ENCODE peak calls at places on chromosomes 1 and 21, in five cellular contexts. One of them, this sample, is unnamed. For H3K27me3, the result is how much of the 10 kb centered on the place peaks cover.

GRCh38 chr1:29452463-29453230 is 216.3 kb downstream of the PTPRU start:
- DNase-seq in brain microvascular endothelial cell: no peak
- DNase-seq in ascending aorta: no peak
- DNase-seq in CD4-positive, alpha-beta T cell: no peak
- DNase-seq in HepG2: no peak
- DNase-seq in this sample: no peak

GRCh38 chr1:75342799-75343198 is 208.6 kb downstream of the LHX8 start:
- DNase-seq in CD4-positive, alpha-beta T cell: no peak
- DNase-seq in brain microvascular endothelial cell: no peak
- DNase-seq in ascending aorta: no peak
- DNase-seq in HepG2: no peak
- DNase-seq in this sample: no peak

GRCh38 chr1:90133133-90133532 is 138.2 kb downstream of the ZNF326 start:
- DNase-seq in HepG2: peak
- DNase-seq in CD4-positive, alpha-beta T cell: no peak
- DNase-seq in ascending aorta: no peak
- DNase-seq in brain microvascular endothelial cell: peak
- DNase-seq in this sample: no peak

GRCh38 chr1:212467843-212468482 is 35.2 kb downstream of the NENF start:
- DNase-seq in ascending aorta: no peak
- DNase-seq in brain microvascular endothelial cell: no peak
- DNase-seq in CD4-positive, alpha-beta T cell: no peak
- DNase-seq in HepG2: no peak
- DNase-seq in this sample: no peak

GRCh38 chr1:27785763-27786162 is 12.7 kb downstream of the STX12 start:
- DNase-seq in ascending aorta: no peak
- DNase-seq in CD4-positive, alpha-beta T cell: no peak
- DNase-seq in brain microvascular endothelial cell: peak
- DNase-seq in HepG2: no peak
- DNase-seq in this sample: no peak

GRCh38 chr1:52636701-52637695 is 4.0 kb downstream of the SHISAL2A start:
- DNase-seq in brain microvascular endothelial cell: no peak
- DNase-seq in ascending aorta: no peak
- DNase-seq in HepG2: no peak
- DNase-seq in CD4-positive, alpha-beta T cell: peak
- DNase-seq in this sample: peak

GRCh38 chr1:201154389-201155165 is at the start of gene TMEM9:
- DNase-seq in HepG2: peak
- DNase-seq in CD4-positive, alpha-beta T cell: peak
- DNase-seq in ascending aorta: peak
- DNase-seq in brain microvascular endothelial cell: peak
- DNase-seq in this sample: peak

GRCh38 chr1:218985424-218985823 is 188.3 kb upstream of the LYPLAL1 start:
- DNase-seq in brain microvascular endothelial cell: no peak
- DNase-seq in CD4-positive, alpha-beta T cell: no peak
- DNase-seq in ascending aorta: no peak
- DNase-seq in HepG2: no peak
- DNase-seq in this sample: no peak

GRCh38 chr1:147892216-147892615 is 10.4 kb upstream of the GJA8 start:
- DNase-seq in CD4-positive, alpha-beta T cell: no peak
- DNase-seq in brain microvascular endothelial cell: no peak
- DNase-seq in HepG2: no peak
- DNase-seq in ascending aorta: no peak
- DNase-seq in this sample: peak

GRCh38 chr1:177568702-177569101 is 397.9 kb downstream of the BRINP2 start:
- DNase-seq in CD4-positive, alpha-beta T cell: no peak
- DNase-seq in HepG2: no peak
- DNase-seq in brain microvascular endothelial cell: no peak
- DNase-seq in ascending aorta: no peak
- DNase-seq in this sample: no peak

GRCh38 chr21:40315647-40316046 is 448.4 kb downstream of the PCP4 start:
- DNase-seq in ascending aorta: no peak
- DNase-seq in HepG2: no peak
- DNase-seq in brain microvascular endothelial cell: no peak
- DNase-seq in CD4-positive, alpha-beta T cell: no peak
- DNase-seq in this sample: no peak

GRCh38 chr21:20999567-21000169 is 1.5 kb downstream of the NCAM2 start:
- DNase-seq in ascending aorta: no peak
- DNase-seq in HepG2: peak
- DNase-seq in CD4-positive, alpha-beta T cell: no peak
- DNase-seq in brain microvascular endothelial cell: peak
- DNase-seq in this sample: no peak

GRCh38 chr1:153390938-153391710 is at the start of gene S100A8:
- DNase-seq in CD4-positive, alpha-beta T cell: no peak
- DNase-seq in HepG2: no peak
- DNase-seq in brain microvascular endothelial cell: no peak
- DNase-seq in ascending aorta: no peak
- DNase-seq in this sample: no peak

GRCh38 chr1:64923294-64923718 is 43.0 kb downstream of the JAK1 start:
- DNase-seq in HepG2: no peak
- DNase-seq in brain microvascular endothelial cell: no peak
- DNase-seq in CD4-positive, alpha-beta T cell: no peak
- DNase-seq in ascending aorta: no peak
- DNase-seq in this sample: peak

GRCh38 chr1:47617381-47618221 is 179.8 kb downstream of the FOXD2 start:
- DNase-seq in ascending aorta: no peak
- DNase-seq in CD4-positive, alpha-beta T cell: no peak
- DNase-seq in HepG2: no peak
- DNase-seq in brain microvascular endothelial cell: no peak
- DNase-seq in this sample: no peak

GRCh38 chr1:172960454-172961208 is 90.1 kb downstream of the TNFSF18 start:
- DNase-seq in CD4-positive, alpha-beta T cell: no peak
- DNase-seq in brain microvascular endothelial cell: no peak
- DNase-seq in ascending aorta: no peak
- DNase-seq in HepG2: no peak
- DNase-seq in this sample: no peak

GRCh38 chr1:61491497-61491896 is 233.4 kb downstream of the TM2D1 start:
- DNase-seq in CD4-positive, alpha-beta T cell: no peak
- DNase-seq in ascending aorta: no peak
- DNase-seq in HepG2: no peak
- DNase-seq in brain microvascular endothelial cell: no peak
- DNase-seq in this sample: no peak

GRCh38 chr1:206890690-206891089 is 6.6 kb upstream of the IL24 start:
- DNase-seq in brain microvascular endothelial cell: peak
- DNase-seq in CD4-positive, alpha-beta T cell: no peak
- DNase-seq in ascending aorta: no peak
- DNase-seq in HepG2: no peak
- DNase-seq in this sample: no peak

GRCh38 chr1:59928996-59929395 is 2.4 kb upstream of the CYP2J2 start:
- DNase-seq in HepG2: no peak
- DNase-seq in brain microvascular endothelial cell: no peak
- DNase-seq in ascending aorta: no peak
- DNase-seq in CD4-positive, alpha-beta T cell: no peak
- DNase-seq in this sample: no peak

GRCh38 chr1:184801503-184801902 is 46.8 kb upstream of the EDEM3 start:
- DNase-seq in CD4-positive, alpha-beta T cell: no peak
- DNase-seq in brain microvascular endothelial cell: peak
- DNase-seq in HepG2: no peak
- DNase-seq in ascending aorta: no peak
- DNase-seq in this sample: no peak

GRCh38 chr21:21165063-21165645 is 166.9 kb downstream of the NCAM2 start:
- DNase-seq in HepG2: no peak
- DNase-seq in brain microvascular endothelial cell: peak
- DNase-seq in ascending aorta: no peak
- DNase-seq in CD4-positive, alpha-beta T cell: no peak
- DNase-seq in this sample: no peak

GRCh38 chr1:29709711-29710169 is 473.4 kb downstream of the PTPRU start:
- DNase-seq in brain microvascular endothelial cell: peak
- DNase-seq in CD4-positive, alpha-beta T cell: no peak
- DNase-seq in HepG2: no peak
- DNase-seq in ascending aorta: no peak
- DNase-seq in this sample: no peak

GRCh38 chr1:78168306-78168705 is 122.5 kb downstream of the GIPC2 start:
- DNase-seq in CD4-positive, alpha-beta T cell: no peak
- DNase-seq in HepG2: no peak
- DNase-seq in brain microvascular endothelial cell: no peak
- DNase-seq in ascending aorta: no peak
- DNase-seq in this sample: no peak

GRCh38 chr1:53108646-53109580 is 33.5 kb downstream of the SLC1A7 start:
- DNase-seq in brain microvascular endothelial cell: peak
- DNase-seq in HepG2: no peak
- DNase-seq in ascending aorta: no peak
- DNase-seq in CD4-positive, alpha-beta T cell: no peak
- DNase-seq in this sample: no peak

GRCh38 chr21:35046223-35046690 is 2.8 kb downstream of the RUNX1 start:
- DNase-seq in HepG2: no peak
- DNase-seq in CD4-positive, alpha-beta T cell: no peak
- DNase-seq in ascending aorta: no peak
- DNase-seq in brain microvascular endothelial cell: no peak
- DNase-seq in this sample: no peak

GRCh38 chr1:41677586-41677985 is 193.1 kb upstream of the EDN2 start:
- DNase-seq in brain microvascular endothelial cell: no peak
- DNase-seq in HepG2: no peak
- DNase-seq in CD4-positive, alpha-beta T cell: no peak
- DNase-seq in ascending aorta: no peak
- DNase-seq in this sample: no peak

GRCh38 chr1:3126756-3127718 is 58.0 kb downstream of the PRDM16 start:
- DNase-seq in brain microvascular endothelial cell: no peak
- DNase-seq in HepG2: no peak
- DNase-seq in ascending aorta: no peak
- DNase-seq in CD4-positive, alpha-beta T cell: no peak
- DNase-seq in this sample: no peak

GRCh38 chr1:204102719-204103118 is 29.8 kb downstream of the SOX13 start:
- DNase-seq in ascending aorta: no peak
- DNase-seq in HepG2: peak
- DNase-seq in CD4-positive, alpha-beta T cell: no peak
- DNase-seq in brain microvascular endothelial cell: no peak
- DNase-seq in this sample: peak

GRCh38 chr1:25817840-25818501 is 1.8 kb upstream of the MTFR1L start:
- DNase-seq in HepG2: peak
- DNase-seq in ascending aorta: no peak
- DNase-seq in brain microvascular endothelial cell: no peak
- DNase-seq in CD4-positive, alpha-beta T cell: no peak
- DNase-seq in this sample: no peak

GRCh38 chr1:154711416-154711815 is 103.4 kb upstream of the ADAR start:
- DNase-seq in HepG2: no peak
- DNase-seq in CD4-positive, alpha-beta T cell: no peak
- DNase-seq in brain microvascular endothelial cell: no peak
- DNase-seq in ascending aorta: no peak
- DNase-seq in this sample: no peak

GRCh38 chr1:7136166-7136953 is 351.1 kb downstream of the CAMTA1 start:
- DNase-seq in ascending aorta: no peak
- DNase-seq in HepG2: no peak
- DNase-seq in CD4-positive, alpha-beta T cell: no peak
- DNase-seq in brain microvascular endothelial cell: no peak
- DNase-seq in this sample: no peak
- H3K27me3 ChIP-seq in ascending aorta: under half
- H3K27me3 ChIP-seq in HepG2: under half
- H3K27me3 ChIP-seq in CD4-positive, alpha-beta T cell: under half
- H3K27me3 ChIP-seq in brain microvascular endothelial cell: under half
- H3K27me3 ChIP-seq in this sample: under half

GRCh38 chr1:228061411-228062084 is 21.0 kb upstream of the ARF1 start:
- DNase-seq in brain microvascular endothelial cell: no peak
- DNase-seq in CD4-positive, alpha-beta T cell: no peak
- DNase-seq in HepG2: no peak
- DNase-seq in ascending aorta: no peak
- DNase-seq in this sample: no peak
- H3K27me3 ChIP-seq in brain microvascular endothelial cell: under half
- H3K27me3 ChIP-seq in CD4-positive, alpha-beta T cell: half or more
- H3K27me3 ChIP-seq in HepG2: under half
- H3K27me3 ChIP-seq in ascending aorta: under half
- H3K27me3 ChIP-seq in this sample: under half

GRCh38 chr1:156393095-156393494 is 24.1 kb downstream of the RHBG start:
- DNase-seq in CD4-positive, alpha-beta T cell: no peak
- DNase-seq in brain microvascular endothelial cell: no peak
- DNase-seq in HepG2: no peak
- DNase-seq in ascending aorta: no peak
- DNase-seq in this sample: no peak

GRCh38 chr1:156391701-156392100 is 22.7 kb downstream of the RHBG start:
- DNase-seq in HepG2: no peak
- DNase-seq in ascending aorta: no peak
- DNase-seq in brain microvascular endothelial cell: no peak
- DNase-seq in CD4-positive, alpha-beta T cell: no peak
- DNase-seq in this sample: no peak

GRCh38 chr1:156392427-156392826 is 23.4 kb downstream of the RHBG start:
- DNase-seq in HepG2: no peak
- DNase-seq in brain microvascular endothelial cell: no peak
- DNase-seq in ascending aorta: no peak
- DNase-seq in CD4-positive, alpha-beta T cell: no peak
- DNase-seq in this sample: no peak

GRCh38 chr1:156390409-156391144 is 21.6 kb downstream of the RHBG start:
- DNase-seq in brain microvascular endothelial cell: no peak
- DNase-seq in CD4-positive, alpha-beta T cell: no peak
- DNase-seq in HepG2: no peak
- DNase-seq in ascending aorta: no peak
- DNase-seq in this sample: no peak

DNA sequence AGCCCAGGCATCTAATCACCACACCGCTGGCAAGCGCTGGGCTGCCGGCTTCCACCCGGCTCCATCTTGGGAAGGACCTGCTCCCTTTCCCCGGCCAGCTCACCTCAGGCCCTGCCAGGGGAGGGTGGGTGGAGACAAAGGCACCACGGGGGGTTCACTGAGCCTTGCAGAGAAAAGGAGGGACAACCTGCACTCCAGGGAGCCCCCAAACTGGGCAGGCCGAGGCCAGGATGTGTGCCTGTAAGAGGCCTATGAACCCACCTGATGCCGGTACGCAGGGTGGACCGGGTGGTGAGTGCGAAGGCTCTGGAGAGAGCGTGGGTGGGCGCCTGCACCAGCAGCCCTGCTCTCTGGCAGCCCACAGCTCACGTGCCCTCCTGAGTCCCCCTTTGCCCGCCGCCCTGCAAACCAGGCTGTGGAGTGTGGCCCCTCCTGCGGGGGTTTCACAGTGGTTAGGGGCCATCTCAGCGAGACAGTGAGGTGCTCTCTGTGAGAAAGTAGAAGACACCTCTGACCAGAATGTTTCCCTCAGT is 22.2 kb downstream of the RHBG start:
- DNase-seq in HepG2: no peak
- DNase-seq in brain microvascular endothelial cell: no peak
- DNase-seq in ascending aorta: no peak
- DNase-seq in CD4-positive, alpha-beta T cell: no peak
- DNase-seq in this sample: no peak
- H3K27me3 ChIP-seq in HepG2: under half
- H3K27me3 ChIP-seq in brain microvascular endothelial cell: under half
- H3K27me3 ChIP-seq in ascending aorta: under half
- H3K27me3 ChIP-seq in CD4-positive, alpha-beta T cell: under half
- H3K27me3 ChIP-seq in this sample: under half

DNA sequence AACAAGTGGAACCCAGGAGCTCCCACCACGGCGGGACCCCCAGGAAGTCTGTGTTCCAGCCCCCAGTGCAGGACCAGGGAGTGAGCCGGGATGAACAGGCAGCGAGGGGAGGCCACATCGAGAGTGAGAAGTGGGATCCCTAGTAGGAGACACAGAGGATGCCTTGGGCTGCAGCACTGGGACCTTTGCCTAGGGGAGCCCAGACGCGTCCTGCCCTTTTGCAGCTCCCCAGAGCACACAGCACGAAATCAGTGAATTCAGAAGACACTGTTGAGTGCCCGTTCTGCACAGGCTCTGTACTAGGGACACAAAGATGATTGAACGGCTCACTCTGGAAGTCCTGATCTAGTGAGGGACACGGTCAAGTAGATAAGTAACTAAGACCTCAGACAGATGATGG is 23.5 kb downstream of the TRIM67 start:
- DNase-seq in ascending aorta: no peak
- DNase-seq in CD4-positive, alpha-beta T cell: no peak
- DNase-seq in HepG2: no peak
- DNase-seq in brain microvascular endothelial cell: no peak
- DNase-seq in this sample: no peak
- H3K27me3 ChIP-seq in ascending aorta: under half
- H3K27me3 ChIP-seq in CD4-positive, alpha-beta T cell: half or more
- H3K27me3 ChIP-seq in HepG2: half or more
- H3K27me3 ChIP-seq in brain microvascular endothelial cell: under half
- H3K27me3 ChIP-seq in this sample: under half

GRCh38 chr1:88276158-88276557 is 407.9 kb upstream of the PKN2 start:
- DNase-seq in ascending aorta: no peak
- DNase-seq in HepG2: no peak
- DNase-seq in brain microvascular endothelial cell: no peak
- DNase-seq in CD4-positive, alpha-beta T cell: no peak
- DNase-seq in this sample: no peak
- H3K27me3 ChIP-seq in ascending aorta: under half
- H3K27me3 ChIP-seq in HepG2: under half
- H3K27me3 ChIP-seq in brain microvascular endothelial cell: under half
- H3K27me3 ChIP-seq in CD4-positive, alpha-beta T cell: under half
- H3K27me3 ChIP-seq in this sample: under half

This sample was measured in CD4-positive, CD25-positive, alpha-beta regulatory T cell.